ENCODE peak calls at places on chromosomes 5 and 9, in nine cellular contexts. B, U, C, V, H, I, E, W and J are unnamed samples.

GRCh38 chr9:14349818-14350333 is 35.9 kb upstream of the NFIB start:
- DNase-seq in U (no peak), E (no peak), I (no peak), W (no peak), V (no peak), C (peak; percentile 35), H (no peak), B (no peak), J (no peak)

GRCh38 chr5:102314328-102314727 is 18.2 kb upstream of the SLCO4C1 start:
- DNase-seq in I (no peak), U (no peak), V (no peak), C (no peak), H (no peak), E (no peak), W (no peak), B (no peak), J (no peak)

GRCh38 chr5:38978036-38978435 is 96.2 kb downstream of the RICTOR start:
- DNase-seq in U (no peak), I (no peak), C (no peak), B (no peak), E (no peak), W (no peak), H (no peak), V (no peak), J (no peak)

GRCh38 chr9:22446589-22446949 is at the start of gene DMRTA1:
- DNase-seq in C (peak; percentile 49), H (no peak), V (no peak), U (no peak), I (peak; percentile 7), B (peak; percentile 83), E (no peak), W (peak; percentile 56), J (no peak)

GRCh38 chr9:38023661-38024035 is 45.4 kb downstream of the SHB start:
- DNase-seq in V (no peak), H (no peak), C (no peak), E (no peak), B (no peak), W (no peak), I (no peak), U (no peak), J (no peak)

GRCh38 chr5:143695244-143695885 is 116.6 kb upstream of the HMHB1 start:
- DNase-seq in V (no peak), I (no peak), W (no peak), C (no peak), B (no peak), U (no peak), H (no peak), E (no peak), J (no peak)

GRCh38 chr9:124518116-124518515 is 10.9 kb upstream of the NR5A1 start:
- DNase-seq in H (no peak), I (no peak), U (no peak), B (no peak), W (no peak), E (no peak), V (no peak), C (no peak), J (no peak)

GRCh38 chr5:139710370-139711066 is 62.4 kb downstream of the CXXC5 start:
- DNase-seq in I (peak; percentile 30), W (peak; percentile 55), E (peak; percentile 36), U (peak; percentile 42), V (peak; percentile 75), H (peak; percentile 72), C (peak; percentile 74), B (peak; percentile 64), J (peak; percentile 20)

GRCh38 chr9:132637801-132638200 is 32.0 kb downstream of the DDX31 start:
- DNase-seq in H (no peak), B (no peak), U (no peak), V (no peak), C (no peak), I (no peak), E (no peak), W (no peak), J (no peak)

GRCh38 chr5:117615226-117615625 is 1040.6 kb upstream of the SEMA6A start:
- DNase-seq in V (no peak), H (no peak), E (no peak), C (no peak), B (no peak), W (no peak), U (no peak), I (no peak), J (no peak)

GRCh38 chr9:68967800-68968199 is 46.1 kb downstream of the PRKACG start:
- DNase-seq in W (no peak), C (no peak), H (no peak), B (no peak), V (no peak), U (peak; percentile 8), I (no peak), E (no peak), J (no peak)

GRCh38 chr5:90873033-90873517 is 314.5 kb downstream of the ADGRV1 start:
- DNase-seq in E (no peak), W (no peak), I (peak; percentile 23), H (peak; percentile 23), U (no peak), V (peak; percentile 27), B (no peak), C (no peak), J (no peak)

GRCh38 chr5:26872337-26872736 is 166.0 kb downstream of the CDH9 start:
- DNase-seq in I (no peak), V (no peak), W (no peak), H (no peak), E (no peak), B (no peak), U (no peak), C (no peak), J (no peak)

GRCh38 chr5:79076819-79077218 is 7.3 kb downstream of the BHMT2 start:
- DNase-seq in E (no peak), V (no peak), H (no peak), U (no peak), I (no peak), C (no peak), W (no peak), B (no peak), J (no peak)

GRCh38 chr5:175517824-175518450 is 39.6 kb downstream of the SFXN1 start:
- DNase-seq in V (no peak), I (peak; percentile 87), H (peak; percentile 13), W (no peak), C (peak; percentile 69), B (no peak), E (no peak), U (peak; percentile 70), J (peak; percentile 43)

GRCh38 chr9:99947395-99947794 is 40.9 kb downstream of the STX17 start:
- DNase-seq in H (no peak), E (no peak), W (no peak), B (no peak), C (no peak), I (no peak), V (no peak), U (peak; percentile 52), J (no peak)

GRCh38 chr5:146043722-146044121 is 61.7 kb downstream of the PLAC8L1 start:
- DNase-seq in C (no peak), U (no peak), V (no peak), E (no peak), W (no peak), H (no peak), I (no peak), B (no peak), J (no peak)

GRCh38 chr5:55039843-55040242 is 15.8 kb downstream of the GZMK start:
- DNase-seq in H (no peak), I (no peak), C (no peak), W (no peak), E (no peak), B (no peak), V (no peak), U (no peak), J (no peak)

GRCh38 chr9:93173365-93174150 is 10.4 kb upstream of the WNK2 start:
- DNase-seq in V (no peak), C (no peak), B (no peak), U (no peak), I (no peak), W (no peak), E (peak; percentile 69), H (no peak), J (no peak)

GRCh38 chr9:93576296-93577044 is at the start of gene PHF2:
- DNase-seq in V (no peak), E (no peak), W (no peak), C (no peak), B (no peak), H (peak; percentile 30), U (peak; percentile 38), I (peak; percentile 11), J (no peak)

GRCh38 chr9:133573791-133574515 is 35.2 kb downstream of the FAM163B start:
- DNase-seq in W (no peak), C (no peak), B (no peak), I (no peak), H (no peak), U (no peak), V (no peak), E (no peak), J (no peak)

GRCh38 chr9:136329211-136329627 is 1.9 kb downstream of the GPSM1 start:
- DNase-seq in C (no peak), V (no peak), I (no peak), E (no peak), B (no peak), W (no peak), U (no peak), H (no peak), J (no peak)

GRCh38 chr5:147303976-147304375 is 69.2 kb downstream of the STK32A start:
- DNase-seq in C (no peak), U (peak; percentile 55), B (no peak), E (no peak), I (no peak), W (no peak), H (no peak), V (no peak), J (no peak)